ENCODE peak calls at places on chromosome 19, in eight cellular contexts. I is stimulated activated CD4-positive, alpha-beta T cell treated with anti-CD3 and anti-CD28 coated beads, Interleukin-15, amount 100 ng/mL, for 24 hours; G is A673; H is activated gamma-delta T cell treated with Interleukin-2 at 50 U/mL for 16 hours; Z is non-pigmented ciliary epithelial cell; P is GM04504; X is omental fat pad; M is HFFc6. E is an unnamed sample.

GRCh38 chr19:10921199-10921879 is 7.1 kb downstream of the YIPF2 start:
- DNase-seq in I (no peak), G (no peak), H (no peak), Z (no peak), P (no peak), X (no peak), M (no peak), E (no peak)

GRCh38 chr19:49347835-49348234 is 12.6 kb downstream of the CD37 start:
- DNase-seq in I (peak; percentile 31), G (peak; percentile 68), H (no peak), Z (no peak), P (peak; percentile 72), X (no peak), M (peak; percentile 68), E (peak; percentile 39)

GRCh38 chr19:9913237-9914000 is 22.9 kb downstream of the OLFM2 start:
- DNase-seq in I (peak; percentile 26), G (peak; percentile 56), H (no peak), Z (no peak), P (no peak), X (no peak), M (no peak), E (peak; percentile 48)

GRCh38 chr19:13957107-13957506 is 4.8 kb downstream of the DCAF15 start:
- DNase-seq in I (no peak), G (no peak), H (no peak), Z (no peak), P (no peak), X (no peak), M (no peak), E (no peak)

GRCh38 chr19:34725400-34725799 is 8.6 kb upstream of the ZNF181 start:
- DNase-seq in I (no peak), G (no peak), H (no peak), Z (no peak), P (no peak), X (no peak), M (no peak), E (no peak)

GRCh38 chr19:29674374-29675119 is 9.3 kb downstream of the PLEKHF1 start:
- DNase-seq in I (no peak), G (no peak), H (no peak), Z (no peak), P (no peak), X (peak; percentile 9), M (no peak), E (no peak)

GRCh38 chr19:32176591-32176990 is 168.8 kb upstream of the ZNF507 start:
- DNase-seq in I (no peak), G (no peak), H (no peak), Z (no peak), P (no peak), X (no peak), M (no peak), E (no peak)

GRCh38 chr19:3054972-3055740 is 7.1 kb downstream of the TLE5 start:
- DNase-seq in I (no peak), G (no peak), H (no peak), Z (no peak), P (no peak), X (no peak), M (no peak), E (peak; percentile 54)

GRCh38 chr19:2922987-2923386 is 21.8 kb downstream of the ZNF77 start:
- DNase-seq in I (no peak), G (no peak), H (no peak), Z (no peak), P (no peak), X (no peak), M (peak; percentile 7), E (no peak)

GRCh38 chr19:5972355-5972731 is 5.6 kb downstream of the RANBP3 start:
- DNase-seq in I (no peak), G (no peak), H (no peak), Z (no peak), P (no peak), X (no peak), M (no peak), E (no peak)

GRCh38 chr19:15418112-15418587 is 638 bp downstream of the AKAP8L start:
- DNase-seq in I (no peak), G (peak; percentile 76), H (no peak), Z (no peak), P (no peak), X (no peak), M (no peak), E (no peak)

GRCh38 chr19:52248256-52248655 is 21.1 kb upstream of the ZNF766 start:
- DNase-seq in I (peak; percentile 71), G (peak; percentile 69), H (peak; percentile 65), Z (no peak), P (peak; percentile 28), X (peak; percentile 35), M (peak; percentile 54), E (no peak)

GRCh38 chr19:14354445-14354844 is 26.8 kb upstream of the ADGRE5 start:
- DNase-seq in I (no peak), G (no peak), H (no peak), Z (no peak), P (no peak), X (no peak), M (no peak), E (no peak)

GRCh38 chr19:1684573-1684912 is 32.1 kb upstream of the TCF3 start:
- DNase-seq in I (no peak), G (no peak), H (no peak), Z (no peak), P (no peak), X (no peak), M (no peak), E (no peak)

GRCh38 chr19:54955356-54955755 is 8.0 kb upstream of the NLRP7 start:
- DNase-seq in I (no peak), G (no peak), H (no peak), Z (no peak), P (no peak), X (no peak), M (no peak), E (no peak)

GRCh38 chr19:9917322-9917721 is 19.0 kb downstream of the OLFM2 start:
- DNase-seq in I (peak; percentile 29), G (peak; percentile 82), H (no peak), Z (no peak), P (no peak), X (no peak), M (peak; percentile 48), E (peak; percentile 40)

GRCh38 chr19:28425431-28425931 is 787.5 kb downstream of the UQCRFS1 start:
- DNase-seq in I (no peak), G (no peak), H (no peak), Z (peak; percentile 13), P (no peak), X (no peak), M (no peak), E (no peak)

GRCh38 chr19:8373867-8374813 is 10.2 kb downstream of the ANGPTL4 start:
- DNase-seq in I (no peak), G (no peak), H (no peak), Z (no peak), P (no peak), X (no peak), M (no peak), E (no peak)

GRCh38 chr19:29645911-29646310 is 19.4 kb upstream of the PLEKHF1 start:
- DNase-seq in I (peak; percentile 19), G (peak; percentile 35), H (no peak), Z (no peak), P (no peak), X (no peak), M (peak; percentile 9), E (no peak)

GRCh38 chr19:10603873-10604459 is 16.9 kb upstream of the AP1M2 start:
- DNase-seq in I (peak; percentile 34), G (no peak), H (peak; percentile 27), Z (no peak), P (no peak), X (no peak), M (no peak), E (no peak)

GRCh38 chr19:38949580-38950367 is 19.0 kb downstream of the MRPS12 start:
- DNase-seq in I (peak; percentile 94), G (peak; percentile 98), H (peak; percentile 68), Z (peak; percentile 35), P (no peak), X (peak; percentile 71), M (no peak), E (peak; percentile 93)

GRCh38 chr19:39144487-39145071 is 19.0 kb downstream of the PAK4 start:
- DNase-seq in I (no peak), G (no peak), H (no peak), Z (no peak), P (no peak), X (no peak), M (peak; percentile 34), E (peak; percentile 32)

GRCh38 chr19:10565028-10565566 is 713 bp downstream of the KRI1 start:
- DNase-seq in I (peak; percentile 76), G (peak; percentile 75), H (peak; percentile 52), Z (no peak), P (no peak), X (no peak), M (no peak), E (peak; percentile 29)

GRCh38 chr19:35396240-35396885 is 25.5 kb downstream of the GPR42 start:
- DNase-seq in I (no peak), G (no peak), H (no peak), Z (no peak), P (no peak), X (no peak), M (no peak), E (no peak)

GRCh38 chr19:19109601-19110000 is 28.7 kb downstream of the TMEM161A start:
- DNase-seq in I (no peak), G (no peak), H (no peak), Z (no peak), P (no peak), X (no peak), M (peak; percentile 17), E (no peak)